ENCODE peak calls at places on chromosomes 6 and 20, in four cellular contexts. One of them, this sample, is unnamed.
A peak's percentile ranks its signal among the peaks of the same experiment; 100 is the strongest.

GRCh38 chr6:110768057-110768456 is 47.2 kb downstream of the CDK19 start:
- DNase-seq in psoas muscle: no peak
- DNase-seq in GM23338: no peak
- DNase-seq in fibroblast of lung: no peak
- DNase-seq in this sample: no peak

GRCh38 chr20:63417213-63418120 is 55.0 kb downstream of the KCNQ2 start:
- DNase-seq in psoas muscle: no peak
- DNase-seq in GM23338: no peak
- DNase-seq in fibroblast of lung: no peak
- DNase-seq in this sample: no peak

GRCh38 chr6:21200056-21200870 is 393.3 kb upstream of the SOX4 start:
- DNase-seq in psoas muscle: no peak
- DNase-seq in GM23338: no peak
- DNase-seq in fibroblast of lung: peak; percentile 20
- DNase-seq in this sample: no peak

GRCh38 chr6:49556429-49556837 is 6.0 kb downstream of the C6orf141 start:
- DNase-seq in psoas muscle: no peak
- DNase-seq in GM23338: peak; percentile 11
- DNase-seq in fibroblast of lung: peak; percentile 91
- DNase-seq in this sample: no peak

GRCh38 chr6:142844065-142844755 is 100.8 kb downstream of the HIVEP2 start:
- DNase-seq in psoas muscle: no peak
- DNase-seq in GM23338: no peak
- DNase-seq in fibroblast of lung: peak; percentile 53
- DNase-seq in this sample: no peak

GRCh38 chr20:24831232-24831631 is 117.8 kb upstream of the CST7 start:
- DNase-seq in psoas muscle: no peak
- DNase-seq in GM23338: no peak
- DNase-seq in fibroblast of lung: no peak
- DNase-seq in this sample: no peak

GRCh38 chr20:24588047-24588635 is 118.7 kb downstream of the SYNDIG1 start:
- DNase-seq in psoas muscle: no peak
- DNase-seq in GM23338: no peak
- DNase-seq in fibroblast of lung: no peak
- DNase-seq in this sample: no peak

GRCh38 chr6:166958926-166959861 is 2.8 kb upstream of the RNASET2 start:
- DNase-seq in psoas muscle: no peak
- DNase-seq in GM23338: no peak
- DNase-seq in fibroblast of lung: no peak
- DNase-seq in this sample: no peak

GRCh38 chr20:40562031-40562430 is 127.0 kb downstream of the MAFB start:
- DNase-seq in psoas muscle: peak; percentile 18
- DNase-seq in GM23338: no peak
- DNase-seq in fibroblast of lung: peak; percentile 38
- DNase-seq in this sample: no peak

GRCh38 chr6:44851176-44851575 is 463.7 kb downstream of the CDC5L start:
- DNase-seq in psoas muscle: no peak
- DNase-seq in GM23338: no peak
- DNase-seq in fibroblast of lung: peak; percentile 63
- DNase-seq in this sample: no peak

GRCh38 chr6:38423746-38424145 is 216.0 kb downstream of the BTBD9 start:
- DNase-seq in psoas muscle: no peak
- DNase-seq in GM23338: no peak
- DNase-seq in fibroblast of lung: no peak
- DNase-seq in this sample: no peak

GRCh38 chr20:53961527-53961926 is 108.9 kb downstream of the BCAS1 start:
- DNase-seq in psoas muscle: no peak
- DNase-seq in GM23338: peak; percentile 10
- DNase-seq in fibroblast of lung: no peak
- DNase-seq in this sample: no peak

GRCh38 chr20:18465536-18466200 is 1.2 kb downstream of the DZANK1 start:
- DNase-seq in psoas muscle: no peak
- DNase-seq in GM23338: no peak
- DNase-seq in fibroblast of lung: no peak
- DNase-seq in this sample: no peak

GRCh38 chr6:22113046-22113766 is 183.6 kb downstream of the PRL start:
- DNase-seq in psoas muscle: peak; percentile 20
- DNase-seq in GM23338: no peak
- DNase-seq in fibroblast of lung: peak; percentile 100
- DNase-seq in this sample: no peak

GRCh38 chr6:10587694-10588392 is 66.7 kb downstream of the GCNT2 start:
- DNase-seq in psoas muscle: no peak
- DNase-seq in GM23338: no peak
- DNase-seq in fibroblast of lung: peak; percentile 9
- DNase-seq in this sample: no peak

GRCh38 chr6:149855040-149855654 is 9.0 kb downstream of the LRP11 start:
- DNase-seq in psoas muscle: no peak
- DNase-seq in GM23338: no peak
- DNase-seq in fibroblast of lung: peak; percentile 94
- DNase-seq in this sample: no peak

GRCh38 chr6:11650711-11651110 is 113.2 kb downstream of the TMEM170B start:
- DNase-seq in psoas muscle: no peak
- DNase-seq in GM23338: peak; percentile 5
- DNase-seq in fibroblast of lung: no peak
- DNase-seq in this sample: no peak

GRCh38 chr20:60953311-60953710 is 298.8 kb upstream of the CDH4 start:
- DNase-seq in psoas muscle: no peak
- DNase-seq in GM23338: no peak
- DNase-seq in fibroblast of lung: no peak
- DNase-seq in this sample: no peak

GRCh38 chr20:60950547-60950946 is 301.5 kb upstream of the CDH4 start:
- DNase-seq in psoas muscle: no peak
- DNase-seq in GM23338: no peak
- DNase-seq in fibroblast of lung: no peak
- DNase-seq in this sample: no peak

GRCh38 chr20:60955687-60956086 is 296.4 kb upstream of the CDH4 start:
- DNase-seq in psoas muscle: no peak
- DNase-seq in GM23338: no peak
- DNase-seq in fibroblast of lung: no peak
- DNase-seq in this sample: no peak

GRCh38 chr20:60956194-60956593 is 295.9 kb upstream of the CDH4 start:
- DNase-seq in psoas muscle: no peak
- DNase-seq in GM23338: no peak
- DNase-seq in fibroblast of lung: no peak
- DNase-seq in this sample: no peak

DNA sequence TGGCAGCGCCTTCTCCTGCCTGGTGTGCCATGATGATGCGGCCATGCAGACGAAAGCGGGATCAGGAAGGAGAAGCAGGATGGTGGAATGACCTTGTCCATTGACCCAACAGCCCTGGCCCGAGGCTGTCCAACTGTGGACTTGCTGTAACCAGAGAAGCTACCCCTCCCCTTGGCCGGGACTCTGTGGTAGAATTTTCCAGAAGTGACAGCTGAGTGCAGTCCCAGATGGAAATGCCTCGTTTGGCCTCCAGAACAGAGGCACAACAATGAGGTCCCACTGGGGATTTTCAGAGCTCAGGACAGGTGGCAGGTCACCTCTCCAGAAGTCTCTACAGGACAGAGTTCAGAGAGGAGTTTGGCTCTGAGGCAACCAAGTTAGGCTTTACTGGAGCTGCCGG is 299.2 kb upstream of the CDH4 start:
- DNase-seq in psoas muscle: no peak
- DNase-seq in GM23338: no peak
- DNase-seq in fibroblast of lung: no peak
- DNase-seq in this sample: no peak
- H3K4me3 ChIP-seq in psoas muscle: no peak overlapping the region
- H3K4me3 ChIP-seq in GM23338: no peak overlapping the region
- H3K4me3 ChIP-seq in fibroblast of lung: no peak overlapping the region
- H3K4me3 ChIP-seq in this sample: no peak overlapping the region

DNA sequence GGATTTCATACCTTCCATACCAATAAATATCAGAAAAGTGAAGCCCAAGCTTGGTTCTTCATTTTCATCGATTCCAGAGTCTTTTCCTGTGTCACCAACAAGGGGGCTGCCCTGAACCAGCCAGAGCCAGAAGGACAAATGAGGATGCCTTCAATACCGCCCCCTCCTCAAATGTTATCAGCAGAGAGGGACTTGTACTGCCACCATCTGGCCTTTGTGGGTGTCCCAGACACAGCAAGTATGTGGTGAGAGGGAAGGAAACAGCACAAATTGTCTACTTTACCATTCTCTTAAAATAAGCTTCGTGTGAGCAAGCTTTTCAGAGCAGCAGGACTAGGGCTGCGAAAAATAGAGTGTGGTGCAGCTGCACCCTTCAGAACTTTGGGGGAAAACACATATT is 165.3 kb downstream of the SOBP start:
- DNase-seq in psoas muscle: no peak
- DNase-seq in GM23338: peak; percentile 85
- DNase-seq in fibroblast of lung: no peak
- DNase-seq in this sample: peak; percentile 58
- TF ChIP-seq CTCF in psoas muscle: peak; percentile 12
- TF ChIP-seq CTCF in GM23338: peak; percentile 89
- TF ChIP-seq CTCF in fibroblast of lung: no peak
- TF ChIP-seq CTCF in this sample: peak; percentile 80

DNA sequence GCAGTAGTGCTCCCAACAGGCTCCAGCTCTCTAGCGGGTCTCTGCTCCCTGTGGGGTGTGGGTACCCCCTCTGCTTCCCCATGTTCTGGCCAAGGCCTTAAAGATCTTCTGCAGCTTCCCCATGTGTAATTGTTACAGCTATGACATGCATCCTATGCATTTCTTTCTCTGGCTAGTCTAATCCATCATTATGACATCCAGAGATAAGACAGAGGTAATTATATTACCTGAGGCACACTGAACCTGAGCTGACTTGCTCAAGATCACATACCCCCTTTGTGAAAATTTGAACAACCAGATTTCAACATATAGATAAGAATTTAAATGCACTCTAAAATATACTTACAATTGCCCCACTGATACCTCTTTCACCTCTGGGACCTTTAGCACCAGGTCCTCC is 102.4 kb downstream of the COL12A1 start:
- DNase-seq in psoas muscle: no peak
- DNase-seq in GM23338: no peak
- DNase-seq in fibroblast of lung: no peak
- DNase-seq in this sample: no peak
- H3K36me3 ChIP-seq in psoas muscle: no peaks in the 10 kb centered on the region
- H3K36me3 ChIP-seq in GM23338: no peaks in the 10 kb centered on the region
- H3K36me3 ChIP-seq in fibroblast of lung: peaks cover 15% of the 10 kb centered on the region
- H3K36me3 ChIP-seq in this sample: no peaks in the 10 kb centered on the region

GRCh38 chr6:127340171-127340570 is 3.2 kb downstream of the ECHDC1 start:
- DNase-seq in psoas muscle: no peak
- DNase-seq in GM23338: no peak
- DNase-seq in fibroblast of lung: no peak
- DNase-seq in this sample: no peak
- H3K4me3 ChIP-seq in psoas muscle: no peak overlapping the region
- H3K4me3 ChIP-seq in GM23338: peak overlapping the region; percentile 64
- H3K4me3 ChIP-seq in fibroblast of lung: no peak overlapping the region
- H3K4me3 ChIP-seq in this sample: no peak overlapping the region

DNA sequence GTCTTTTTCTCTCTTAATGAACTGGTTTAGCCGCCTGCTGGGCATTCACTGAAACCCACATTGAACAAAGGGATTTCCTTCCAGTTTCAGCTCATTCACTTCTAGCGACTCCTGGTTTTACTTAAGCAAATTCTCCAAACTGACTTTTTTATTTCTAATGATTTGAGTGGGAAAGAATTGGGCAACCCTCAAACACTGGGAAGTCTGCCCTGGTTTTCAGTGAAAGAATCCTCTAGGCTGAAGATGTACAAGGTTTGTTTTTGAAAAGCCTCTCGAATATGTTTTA is 45.5 kb downstream of the PLAGL1 start:
- DNase-seq in psoas muscle: peak; percentile 12
- DNase-seq in GM23338: peak; percentile 86
- DNase-seq in fibroblast of lung: peak; percentile 50
- DNase-seq in this sample: peak; percentile 22
- TF ChIP-seq CTCF in psoas muscle: peak; percentile 20
- TF ChIP-seq CTCF in GM23338: peak; percentile 67
- TF ChIP-seq CTCF in fibroblast of lung: peak; percentile 71
- TF ChIP-seq CTCF in this sample: peak; percentile 42

GRCh38 chr20:49653925-49654324 is 59.8 kb downstream of the B4GALT5 start:
- DNase-seq in psoas muscle: no peak
- DNase-seq in GM23338: no peak
- DNase-seq in fibroblast of lung: no peak
- DNase-seq in this sample: no peak
- H3K36me3 ChIP-seq in psoas muscle: peaks cover 68% of the 10 kb centered on the region
- H3K36me3 ChIP-seq in GM23338: peaks cover 26% of the 10 kb centered on the region
- H3K36me3 ChIP-seq in fibroblast of lung: peaks cover 2% of the 10 kb centered on the region
- H3K36me3 ChIP-seq in this sample: peaks cover 39% of the 10 kb centered on the region

DNA sequence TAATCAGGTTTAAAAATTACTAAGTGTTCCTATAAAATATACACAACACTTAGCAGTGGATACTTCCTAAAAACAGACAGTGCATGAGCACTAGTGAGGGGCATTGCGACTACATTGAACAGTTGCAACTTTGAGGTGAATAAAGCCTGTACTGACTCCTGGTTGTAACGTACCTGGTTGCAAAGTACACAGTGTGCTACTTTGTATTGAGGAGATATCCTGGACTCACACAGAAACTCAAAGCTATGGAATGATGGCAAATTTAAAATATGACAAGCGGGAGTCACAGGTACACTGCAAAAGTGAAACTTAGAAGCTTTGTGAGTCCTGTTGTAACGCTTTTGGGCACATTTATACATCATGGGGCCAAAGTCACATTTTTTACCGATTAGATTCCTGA is 55.6 kb upstream of the HLA-A start:
- DNase-seq in psoas muscle: no peak
- DNase-seq in GM23338: no peak
- DNase-seq in fibroblast of lung: no peak
- DNase-seq in this sample: no peak
- H3K4me3 ChIP-seq in psoas muscle: peak overlapping the region; percentile 74
- H3K4me3 ChIP-seq in GM23338: peak overlapping the region; percentile 55
- H3K4me3 ChIP-seq in fibroblast of lung: no peak overlapping the region
- H3K4me3 ChIP-seq in this sample: no peak overlapping the region

GRCh38 chr6:168277274-168277669 is 42.3 kb downstream of the DACT2 start:
- DNase-seq in psoas muscle: no peak
- DNase-seq in GM23338: no peak
- DNase-seq in fibroblast of lung: no peak
- DNase-seq in this sample: no peak

GRCh38 chr6:168278904-168279303 is 40.7 kb downstream of the DACT2 start:
- DNase-seq in psoas muscle: no peak
- DNase-seq in GM23338: no peak
- DNase-seq in fibroblast of lung: no peak
- DNase-seq in this sample: no peak

GRCh38 chr6:168280020-168280898 is 39.3 kb downstream of the DACT2 start:
- DNase-seq in psoas muscle: no peak
- DNase-seq in GM23338: no peak
- DNase-seq in fibroblast of lung: no peak
- DNase-seq in this sample: no peak

GRCh38 chr6:168280899-168281245 is 38.7 kb downstream of the DACT2 start:
- DNase-seq in psoas muscle: no peak
- DNase-seq in GM23338: no peak
- DNase-seq in fibroblast of lung: no peak
- DNase-seq in this sample: no peak

GRCh38 chr6:168279403-168279935 is 40.1 kb downstream of the DACT2 start:
- DNase-seq in psoas muscle: no peak
- DNase-seq in GM23338: no peak
- DNase-seq in fibroblast of lung: no peak
- DNase-seq in this sample: no peak
- TF ChIP-seq CTCF in psoas muscle: no peak
- TF ChIP-seq CTCF in GM23338: no peak
- TF ChIP-seq CTCF in fibroblast of lung: no peak
- TF ChIP-seq CTCF in this sample: no peak

GRCh38 chr6:15473174-15473573 is 189.7 kb downstream of the DTNBP1 start:
- DNase-seq in psoas muscle: no peak
- DNase-seq in GM23338: no peak
- DNase-seq in fibroblast of lung: no peak
- DNase-seq in this sample: no peak
- H3K36me3 ChIP-seq in psoas muscle: peaks cover 7% of the 10 kb centered on the region
- H3K36me3 ChIP-seq in GM23338: peaks cover 28% of the 10 kb centered on the region
- H3K36me3 ChIP-seq in fibroblast of lung: peaks cover 2% of the 10 kb centered on the region
- H3K36me3 ChIP-seq in this sample: peaks cover 26% of the 10 kb centered on the region